ENCODE peak calls at places on chromosomes 13 and 19, in ten cellular contexts. One of them, this sample, is unnamed.

GRCh38 chr19:44904426-44904994 is 1.1 kb upstream of the APOE start:
- DNase-seq in aorta: no peak
- DNase-seq in NCI-H1048: no peak
- DNase-seq in activated gamma-delta T cell: no peak
- DNase-seq in neuronal stem cell: no peak
- DNase-seq in AG10803: no peak
- DNase-seq in hippocampal formation: no peak
- DNase-seq in fibroblast of mammary gland: no peak
- DNase-seq in bronchial epithelial cell: no peak
- DNase-seq in CD4-positive, alpha-beta memory T cell: no peak
- DNase-seq in this sample: no peak

GRCh38 chr13:50227356-50227755 is 212.1 kb downstream of the KCNRG start:
- DNase-seq in neuronal stem cell: no peak
- DNase-seq in NCI-H1048: no peak
- DNase-seq in aorta: no peak
- DNase-seq in activated gamma-delta T cell: no peak
- DNase-seq in hippocampal formation: no peak
- DNase-seq in CD4-positive, alpha-beta memory T cell: no peak
- DNase-seq in fibroblast of mammary gland: no peak
- DNase-seq in bronchial epithelial cell: no peak
- DNase-seq in AG10803: no peak
- DNase-seq in this sample: no peak

GRCh38 chr19:5103812-5104410 is 135.0 kb downstream of the KDM4B start:
- DNase-seq in AG10803: no peak
- DNase-seq in hippocampal formation: no peak
- DNase-seq in fibroblast of mammary gland: no peak
- DNase-seq in bronchial epithelial cell: no peak
- DNase-seq in NCI-H1048: no peak
- DNase-seq in activated gamma-delta T cell: no peak
- DNase-seq in neuronal stem cell: no peak
- DNase-seq in CD4-positive, alpha-beta memory T cell: no peak
- DNase-seq in aorta: no peak
- DNase-seq in this sample: no peak

GRCh38 chr19:3120611-3121231 is 15.1 kb upstream of the GNA15 start:
- DNase-seq in bronchial epithelial cell: no peak
- DNase-seq in hippocampal formation: no peak
- DNase-seq in aorta: no peak
- DNase-seq in activated gamma-delta T cell: no peak
- DNase-seq in NCI-H1048: no peak
- DNase-seq in neuronal stem cell: no peak
- DNase-seq in CD4-positive, alpha-beta memory T cell: no peak
- DNase-seq in fibroblast of mammary gland: no peak
- DNase-seq in AG10803: no peak
- DNase-seq in this sample: no peak

GRCh38 chr19:19064098-19064722 is 416 bp downstream of the SLC25A42 start:
- DNase-seq in aorta: no peak
- DNase-seq in bronchial epithelial cell: no peak
- DNase-seq in activated gamma-delta T cell: no peak
- DNase-seq in hippocampal formation: no peak
- DNase-seq in neuronal stem cell: no peak
- DNase-seq in fibroblast of mammary gland: peak
- DNase-seq in CD4-positive, alpha-beta memory T cell: no peak
- DNase-seq in NCI-H1048: no peak
- DNase-seq in AG10803: no peak
- DNase-seq in this sample: no peak

GRCh38 chr19:55088543-55089265 is 13.0 kb downstream of the EPS8L1 start:
- DNase-seq in CD4-positive, alpha-beta memory T cell: peak
- DNase-seq in AG10803: peak
- DNase-seq in neuronal stem cell: peak
- DNase-seq in activated gamma-delta T cell: no peak
- DNase-seq in bronchial epithelial cell: peak
- DNase-seq in fibroblast of mammary gland: peak
- DNase-seq in NCI-H1048: peak
- DNase-seq in hippocampal formation: no peak
- DNase-seq in aorta: no peak
- DNase-seq in this sample: peak

GRCh38 chr13:48567521-48568331 is 34.8 kb upstream of the RCBTB2 start:
- DNase-seq in neuronal stem cell: no peak
- DNase-seq in activated gamma-delta T cell: no peak
- DNase-seq in fibroblast of mammary gland: peak
- DNase-seq in NCI-H1048: no peak
- DNase-seq in hippocampal formation: peak
- DNase-seq in CD4-positive, alpha-beta memory T cell: no peak
- DNase-seq in AG10803: peak
- DNase-seq in bronchial epithelial cell: peak
- DNase-seq in aorta: no peak
- DNase-seq in this sample: peak

GRCh38 chr19:16342002-16342715 is 17.5 kb downstream of the KLF2 start:
- DNase-seq in fibroblast of mammary gland: no peak
- DNase-seq in neuronal stem cell: no peak
- DNase-seq in AG10803: peak
- DNase-seq in bronchial epithelial cell: no peak
- DNase-seq in CD4-positive, alpha-beta memory T cell: peak
- DNase-seq in hippocampal formation: no peak
- DNase-seq in NCI-H1048: no peak
- DNase-seq in aorta: peak
- DNase-seq in activated gamma-delta T cell: no peak
- DNase-seq in this sample: no peak

GRCh38 chr19:46787331-46788100 is 878 bp downstream of the SLC1A5 start:
- DNase-seq in hippocampal formation: no peak
- DNase-seq in bronchial epithelial cell: peak
- DNase-seq in CD4-positive, alpha-beta memory T cell: peak
- DNase-seq in activated gamma-delta T cell: no peak
- DNase-seq in NCI-H1048: no peak
- DNase-seq in AG10803: peak
- DNase-seq in aorta: peak
- DNase-seq in neuronal stem cell: peak
- DNase-seq in fibroblast of mammary gland: peak
- DNase-seq in this sample: peak

GRCh38 chr19:1206733-1207301 is 1.2 kb downstream of the STK11 start:
- DNase-seq in hippocampal formation: no peak
- DNase-seq in aorta: no peak
- DNase-seq in activated gamma-delta T cell: no peak
- DNase-seq in bronchial epithelial cell: peak
- DNase-seq in AG10803: no peak
- DNase-seq in neuronal stem cell: no peak
- DNase-seq in fibroblast of mammary gland: no peak
- DNase-seq in CD4-positive, alpha-beta memory T cell: peak
- DNase-seq in NCI-H1048: no peak
- DNase-seq in this sample: peak

GRCh38 chr13:43240278-43240677 is 216.9 kb downstream of the DNAJC15 start:
- DNase-seq in hippocampal formation: no peak
- DNase-seq in NCI-H1048: no peak
- DNase-seq in neuronal stem cell: no peak
- DNase-seq in bronchial epithelial cell: no peak
- DNase-seq in CD4-positive, alpha-beta memory T cell: no peak
- DNase-seq in fibroblast of mammary gland: no peak
- DNase-seq in activated gamma-delta T cell: no peak
- DNase-seq in aorta: no peak
- DNase-seq in AG10803: no peak
- DNase-seq in this sample: no peak

GRCh38 chr19:42175952-42176648 is 41.4 kb downstream of the DEDD2 start:
- DNase-seq in AG10803: peak
- DNase-seq in activated gamma-delta T cell: no peak
- DNase-seq in hippocampal formation: peak
- DNase-seq in aorta: no peak
- DNase-seq in CD4-positive, alpha-beta memory T cell: no peak
- DNase-seq in neuronal stem cell: no peak
- DNase-seq in bronchial epithelial cell: no peak
- DNase-seq in NCI-H1048: no peak
- DNase-seq in fibroblast of mammary gland: no peak
- DNase-seq in this sample: peak

GRCh38 chr13:51714663-51715168 is 89.2 kb downstream of the DHRS12 start:
- DNase-seq in neuronal stem cell: no peak
- DNase-seq in hippocampal formation: no peak
- DNase-seq in fibroblast of mammary gland: peak
- DNase-seq in NCI-H1048: no peak
- DNase-seq in CD4-positive, alpha-beta memory T cell: no peak
- DNase-seq in AG10803: peak
- DNase-seq in activated gamma-delta T cell: no peak
- DNase-seq in bronchial epithelial cell: peak
- DNase-seq in aorta: no peak
- DNase-seq in this sample: peak

GRCh38 chr13:30033681-30034447 is 183.4 kb upstream of the UBL3 start:
- DNase-seq in hippocampal formation: peak
- DNase-seq in bronchial epithelial cell: peak
- DNase-seq in AG10803: peak
- DNase-seq in NCI-H1048: no peak
- DNase-seq in aorta: no peak
- DNase-seq in activated gamma-delta T cell: no peak
- DNase-seq in fibroblast of mammary gland: peak
- DNase-seq in neuronal stem cell: no peak
- DNase-seq in CD4-positive, alpha-beta memory T cell: no peak
- DNase-seq in this sample: peak

GRCh38 chr13:110073982-110074381 is 233.0 kb downstream of the COL4A1 start:
- DNase-seq in NCI-H1048: no peak
- DNase-seq in activated gamma-delta T cell: no peak
- DNase-seq in fibroblast of mammary gland: no peak
- DNase-seq in hippocampal formation: no peak
- DNase-seq in aorta: no peak
- DNase-seq in bronchial epithelial cell: no peak
- DNase-seq in AG10803: no peak
- DNase-seq in CD4-positive, alpha-beta memory T cell: no peak
- DNase-seq in neuronal stem cell: no peak
- DNase-seq in this sample: no peak

GRCh38 chr19:11821474-11821873 is 7.4 kb downstream of the ZNF440 start:
- DNase-seq in CD4-positive, alpha-beta memory T cell: no peak
- DNase-seq in bronchial epithelial cell: peak
- DNase-seq in hippocampal formation: no peak
- DNase-seq in activated gamma-delta T cell: no peak
- DNase-seq in fibroblast of mammary gland: peak
- DNase-seq in aorta: no peak
- DNase-seq in neuronal stem cell: no peak
- DNase-seq in NCI-H1048: no peak
- DNase-seq in AG10803: peak
- DNase-seq in this sample: peak

GRCh38 chr19:44722131-44723121 is 23.5 kb downstream of the CEACAM16 start:
- DNase-seq in neuronal stem cell: no peak
- DNase-seq in AG10803: no peak
- DNase-seq in CD4-positive, alpha-beta memory T cell: no peak
- DNase-seq in aorta: peak
- DNase-seq in NCI-H1048: no peak
- DNase-seq in activated gamma-delta T cell: no peak
- DNase-seq in fibroblast of mammary gland: no peak
- DNase-seq in bronchial epithelial cell: no peak
- DNase-seq in hippocampal formation: no peak
- DNase-seq in this sample: no peak

GRCh38 chr13:112803422-112803821 is 113.6 kb downstream of the ATP11A start:
- DNase-seq in hippocampal formation: no peak
- DNase-seq in fibroblast of mammary gland: no peak
- DNase-seq in AG10803: no peak
- DNase-seq in activated gamma-delta T cell: no peak
- DNase-seq in neuronal stem cell: no peak
- DNase-seq in bronchial epithelial cell: no peak
- DNase-seq in aorta: no peak
- DNase-seq in NCI-H1048: no peak
- DNase-seq in CD4-positive, alpha-beta memory T cell: no peak
- DNase-seq in this sample: no peak

GRCh38 chr19:5078666-5079409 is 109.9 kb downstream of the KDM4B start:
- DNase-seq in fibroblast of mammary gland: no peak
- DNase-seq in NCI-H1048: no peak
- DNase-seq in activated gamma-delta T cell: no peak
- DNase-seq in bronchial epithelial cell: no peak
- DNase-seq in aorta: no peak
- DNase-seq in hippocampal formation: no peak
- DNase-seq in CD4-positive, alpha-beta memory T cell: no peak
- DNase-seq in AG10803: no peak
- DNase-seq in neuronal stem cell: no peak
- DNase-seq in this sample: no peak

GRCh38 chr19:2014731-2015610 is 543 bp downstream of the BTBD2 start:
- DNase-seq in hippocampal formation: no peak
- DNase-seq in bronchial epithelial cell: no peak
- DNase-seq in activated gamma-delta T cell: no peak
- DNase-seq in neuronal stem cell: peak
- DNase-seq in fibroblast of mammary gland: no peak
- DNase-seq in aorta: no peak
- DNase-seq in AG10803: no peak
- DNase-seq in NCI-H1048: no peak
- DNase-seq in CD4-positive, alpha-beta memory T cell: peak
- DNase-seq in this sample: peak

GRCh38 chr13:36850790-36851438 is 31.9 kb downstream of the RFXAP start:
- DNase-seq in bronchial epithelial cell: no peak
- DNase-seq in neuronal stem cell: no peak
- DNase-seq in AG10803: peak
- DNase-seq in activated gamma-delta T cell: no peak
- DNase-seq in fibroblast of mammary gland: peak
- DNase-seq in aorta: no peak
- DNase-seq in CD4-positive, alpha-beta memory T cell: no peak
- DNase-seq in NCI-H1048: no peak
- DNase-seq in hippocampal formation: no peak
- DNase-seq in this sample: peak